ENCODE peak calls at places on chromosomes 6 and 20, in four cellular contexts. W, K, G and D are unnamed samples.

GRCh38 chr6:170102038-170102437 is 188.8 kb downstream of the DLL1 start:
- DNase-seq in G (no peak), K (peak; percentile 1), W (peak; percentile 25), D (peak; percentile 0)

GRCh38 chr6:29992792-29993191 is 50.5 kb downstream of the HLA-A start:
- DNase-seq in K (no peak), W (no peak), G (no peak), D (no peak)

GRCh38 chr6:157304840-157305675 is 18.3 kb downstream of the TMEM242 start:
- DNase-seq in K (peak; percentile 26), W (no peak), G (no peak), D (no peak)

GRCh38 chr6:163790296-163790840 is 375.9 kb downstream of the QKI start:
- DNase-seq in G (no peak), W (no peak), K (no peak), D (no peak)

GRCh38 chr6:91534614-91535013 is 947.7 kb upstream of the MAP3K7 start:
- DNase-seq in G (no peak), K (no peak), W (no peak), D (no peak)

GRCh38 chr6:89459501-89459900 is 26.5 kb downstream of the ANKRD6 start:
- DNase-seq in K (no peak), W (no peak), G (no peak), D (no peak)

GRCh38 chr6:32933661-32934085 is 7.2 kb downstream of the HLA-DMB start:
- DNase-seq in W (peak; percentile 82), G (peak; percentile 45), K (peak; percentile 62), D (peak; percentile 67)

GRCh38 chr20:6882911-6883310 is 115.4 kb downstream of the BMP2 start:
- DNase-seq in W (no peak), G (no peak), K (no peak), D (no peak)

GRCh38 chr20:6071162-6071695 is 17.4 kb upstream of the LRRN4 start:
- DNase-seq in G (no peak), W (no peak), K (no peak), D (no peak)

GRCh38 chr6:34610819-34611477 is 54.8 kb upstream of the SPDEF start:
- DNase-seq in W (no peak), G (no peak), K (no peak), D (no peak)

GRCh38 chr6:55825402-55826051 is 49.9 kb downstream of the BMP5 start:
- DNase-seq in W (no peak), G (no peak), K (no peak), D (no peak)

GRCh38 chr20:13147071-13147961 is 73.8 kb upstream of the ISM1 start:
- DNase-seq in W (no peak), G (no peak), K (no peak), D (no peak)